ENCODE peak calls at places on chromosomes 4 and X, in seven cellular contexts. One of them, this sample, is unnamed.

GRCh38 chr4:108690738-108691137 is 40.3 kb downstream of the OSTC start:
- DNase-seq in fibroblast of lung: no peak
- DNase-seq in lung: no peak
- DNase-seq in HFFc6: no peak
- DNase-seq in lower leg skin: no peak
- DNase-seq in left ventricle myocardium inferior: no peak
- DNase-seq in A549: no peak
- DNase-seq in this sample: no peak

GRCh38 chr4:14977836-14978235 is 24.4 kb upstream of the CPEB2 start:
- DNase-seq in fibroblast of lung: peak; percentile 10
- DNase-seq in lung: no peak
- DNase-seq in HFFc6: no peak
- DNase-seq in lower leg skin: no peak
- DNase-seq in left ventricle myocardium inferior: no peak
- DNase-seq in A549: no peak
- DNase-seq in this sample: no peak

GRCh38 chr4:171857302-171858005 is 44.2 kb downstream of the GALNTL6 start:
- DNase-seq in fibroblast of lung: peak; percentile 57
- DNase-seq in lung: no peak
- DNase-seq in HFFc6: no peak
- DNase-seq in lower leg skin: no peak
- DNase-seq in left ventricle myocardium inferior: no peak
- DNase-seq in A549: no peak
- DNase-seq in this sample: no peak

GRCh38 chrX:45852884-45853283 is 652.2 kb upstream of the DIPK2B start:
- DNase-seq in fibroblast of lung: peak; percentile 56
- DNase-seq in lung: no peak
- DNase-seq in HFFc6: peak; percentile 55
- DNase-seq in lower leg skin: no peak
- DNase-seq in left ventricle myocardium inferior: no peak
- DNase-seq in A549: no peak
- DNase-seq in this sample: no peak

GRCh38 chrX:103845165-103845653 is 13.2 kb upstream of the RAB9B start:
- DNase-seq in fibroblast of lung: peak; percentile 85
- DNase-seq in lung: peak; percentile 56
- DNase-seq in HFFc6: peak; percentile 76
- DNase-seq in lower leg skin: no peak
- DNase-seq in left ventricle myocardium inferior: peak; percentile 31
- DNase-seq in A549: peak; percentile 64
- DNase-seq in this sample: no peak

GRCh38 chr4:11624370-11624769 is 195.7 kb upstream of the HS3ST1 start:
- DNase-seq in fibroblast of lung: no peak
- DNase-seq in lung: no peak
- DNase-seq in HFFc6: no peak
- DNase-seq in lower leg skin: no peak
- DNase-seq in left ventricle myocardium inferior: no peak
- DNase-seq in A549: no peak
- DNase-seq in this sample: no peak

GRCh38 chrX:123698979-123699378 is 33.9 kb downstream of the THOC2 start:
- DNase-seq in fibroblast of lung: peak; percentile 9
- DNase-seq in lung: no peak
- DNase-seq in HFFc6: no peak
- DNase-seq in lower leg skin: no peak
- DNase-seq in left ventricle myocardium inferior: no peak
- DNase-seq in A549: no peak
- DNase-seq in this sample: no peak

GRCh38 chr4:102850373-102850772 is 18.4 kb upstream of the CISD2 start:
- DNase-seq in fibroblast of lung: no peak
- DNase-seq in lung: no peak
- DNase-seq in HFFc6: no peak
- DNase-seq in lower leg skin: no peak
- DNase-seq in left ventricle myocardium inferior: no peak
- DNase-seq in A549: no peak
- DNase-seq in this sample: no peak

GRCh38 chr4:11748169-11748872 is 319.6 kb upstream of the HS3ST1 start:
- DNase-seq in fibroblast of lung: peak; percentile 89
- DNase-seq in lung: no peak
- DNase-seq in HFFc6: peak; percentile 32
- DNase-seq in lower leg skin: no peak
- DNase-seq in left ventricle myocardium inferior: no peak
- DNase-seq in A549: peak; percentile 4
- DNase-seq in this sample: no peak

GRCh38 chr4:101835121-101835904 is 44.8 kb downstream of the BANK1 start:
- DNase-seq in fibroblast of lung: peak; percentile 62
- DNase-seq in lung: peak; percentile 37
- DNase-seq in HFFc6: peak; percentile 6
- DNase-seq in lower leg skin: no peak
- DNase-seq in left ventricle myocardium inferior: no peak
- DNase-seq in A549: peak; percentile 69
- DNase-seq in this sample: no peak

GRCh38 chrX:47991263-47992092 is 12.3 kb downstream of the ZNF182 start:
- DNase-seq in fibroblast of lung: peak; percentile 80
- DNase-seq in lung: no peak
- DNase-seq in HFFc6: peak; percentile 48
- DNase-seq in lower leg skin: no peak
- DNase-seq in left ventricle myocardium inferior: no peak
- DNase-seq in A549: no peak
- DNase-seq in this sample: no peak

GRCh38 chr4:177119693-177120092 is 190.0 kb upstream of the NEIL3 start:
- DNase-seq in fibroblast of lung: peak; percentile 25
- DNase-seq in lung: no peak
- DNase-seq in HFFc6: no peak
- DNase-seq in lower leg skin: no peak
- DNase-seq in left ventricle myocardium inferior: no peak
- DNase-seq in A549: no peak
- DNase-seq in this sample: no peak

GRCh38 chr4:85489273-85489672 is 14.3 kb downstream of the ARHGAP24 start:
- DNase-seq in fibroblast of lung: peak; percentile 53
- DNase-seq in lung: no peak
- DNase-seq in HFFc6: peak; percentile 62
- DNase-seq in lower leg skin: no peak
- DNase-seq in left ventricle myocardium inferior: no peak
- DNase-seq in A549: peak; percentile 84
- DNase-seq in this sample: no peak

GRCh38 chr4:21202959-21203358 is 502.7 kb downstream of the PACRGL start:
- DNase-seq in fibroblast of lung: no peak
- DNase-seq in lung: no peak
- DNase-seq in HFFc6: no peak
- DNase-seq in lower leg skin: no peak
- DNase-seq in left ventricle myocardium inferior: no peak
- DNase-seq in A549: no peak
- DNase-seq in this sample: no peak

GRCh38 chr4:48114396-48114795 is 19.7 kb downstream of the TXK start:
- DNase-seq in fibroblast of lung: no peak
- DNase-seq in lung: no peak
- DNase-seq in HFFc6: no peak
- DNase-seq in lower leg skin: no peak
- DNase-seq in left ventricle myocardium inferior: no peak
- DNase-seq in A549: no peak
- DNase-seq in this sample: no peak

GRCh38 chr4:40185830-40186664 is 10.8 kb upstream of the RHOH start:
- DNase-seq in fibroblast of lung: peak; percentile 43
- DNase-seq in lung: no peak
- DNase-seq in HFFc6: peak; percentile 16
- DNase-seq in lower leg skin: no peak
- DNase-seq in left ventricle myocardium inferior: no peak
- DNase-seq in A549: no peak
- DNase-seq in this sample: no peak

GRCh38 chr4:60201052-60201673 is 999.0 kb upstream of the ADGRL3 start:
- DNase-seq in fibroblast of lung: peak; percentile 25
- DNase-seq in lung: peak; percentile 42
- DNase-seq in HFFc6: peak; percentile 22
- DNase-seq in lower leg skin: no peak
- DNase-seq in left ventricle myocardium inferior: no peak
- DNase-seq in A549: peak; percentile 45
- DNase-seq in this sample: peak; percentile 63

GRCh38 chrX:142251665-142252064 is 46.6 kb upstream of the MAGEC2 start:
- DNase-seq in fibroblast of lung: no peak
- DNase-seq in lung: no peak
- DNase-seq in HFFc6: no peak
- DNase-seq in lower leg skin: no peak
- DNase-seq in left ventricle myocardium inferior: no peak
- DNase-seq in A549: peak; percentile 1
- DNase-seq in this sample: no peak

GRCh38 chr4:79049840-79050520 is 110.7 kb upstream of the PAQR3 start:
- DNase-seq in fibroblast of lung: no peak
- DNase-seq in lung: no peak
- DNase-seq in HFFc6: no peak
- DNase-seq in lower leg skin: peak; percentile 70
- DNase-seq in left ventricle myocardium inferior: no peak
- DNase-seq in A549: no peak
- DNase-seq in this sample: no peak

GRCh38 chr4:25635501-25635900 is 20.1 kb upstream of the SLC34A2 start:
- DNase-seq in fibroblast of lung: no peak
- DNase-seq in lung: no peak
- DNase-seq in HFFc6: no peak
- DNase-seq in lower leg skin: no peak
- DNase-seq in left ventricle myocardium inferior: no peak
- DNase-seq in A549: no peak
- DNase-seq in this sample: no peak

GRCh38 chr4:13162886-13163285 is 321.3 kb downstream of the RAB28 start:
- DNase-seq in fibroblast of lung: peak; percentile 91
- DNase-seq in lung: no peak
- DNase-seq in HFFc6: no peak
- DNase-seq in lower leg skin: no peak
- DNase-seq in left ventricle myocardium inferior: no peak
- DNase-seq in A549: no peak
- DNase-seq in this sample: no peak

GRCh38 chr4:14309429-14309828 is 681.9 kb upstream of the BOD1L1 start:
- DNase-seq in fibroblast of lung: no peak
- DNase-seq in lung: no peak
- DNase-seq in HFFc6: no peak
- DNase-seq in lower leg skin: no peak
- DNase-seq in left ventricle myocardium inferior: no peak
- DNase-seq in A549: no peak
- DNase-seq in this sample: no peak

GRCh38 chr4:35697203-35697736 is 547.0 kb downstream of the ARAP2 start:
- DNase-seq in fibroblast of lung: no peak
- DNase-seq in lung: no peak
- DNase-seq in HFFc6: no peak
- DNase-seq in lower leg skin: no peak
- DNase-seq in left ventricle myocardium inferior: no peak
- DNase-seq in A549: no peak
- DNase-seq in this sample: no peak

GRCh38 chr4:175071123-175071522 is 153.0 kb downstream of the ADAM29 start:
- DNase-seq in fibroblast of lung: peak; percentile 4
- DNase-seq in lung: no peak
- DNase-seq in HFFc6: no peak
- DNase-seq in lower leg skin: no peak
- DNase-seq in left ventricle myocardium inferior: no peak
- DNase-seq in A549: no peak
- DNase-seq in this sample: no peak

GRCh38 chrX:75156537-75156945 is 458 bp upstream of the ABCB7 start:
- DNase-seq in fibroblast of lung: peak; percentile 17
- DNase-seq in lung: no peak
- DNase-seq in HFFc6: peak; percentile 15
- DNase-seq in lower leg skin: no peak
- DNase-seq in left ventricle myocardium inferior: no peak
- DNase-seq in A549: peak; percentile 4
- DNase-seq in this sample: no peak

GRCh38 chr4:99381588-99382175 is 29.1 kb upstream of the ADH1C start:
- DNase-seq in fibroblast of lung: no peak
- DNase-seq in lung: no peak
- DNase-seq in HFFc6: no peak
- DNase-seq in lower leg skin: no peak
- DNase-seq in left ventricle myocardium inferior: no peak
- DNase-seq in A549: no peak
- DNase-seq in this sample: no peak

GRCh38 chrX:136063340-136064079 is 78.3 kb downstream of the SLC9A6 start:
- DNase-seq in fibroblast of lung: no peak
- DNase-seq in lung: no peak
- DNase-seq in HFFc6: no peak
- DNase-seq in lower leg skin: peak; percentile 81
- DNase-seq in left ventricle myocardium inferior: no peak
- DNase-seq in A549: no peak
- DNase-seq in this sample: no peak

DNA sequence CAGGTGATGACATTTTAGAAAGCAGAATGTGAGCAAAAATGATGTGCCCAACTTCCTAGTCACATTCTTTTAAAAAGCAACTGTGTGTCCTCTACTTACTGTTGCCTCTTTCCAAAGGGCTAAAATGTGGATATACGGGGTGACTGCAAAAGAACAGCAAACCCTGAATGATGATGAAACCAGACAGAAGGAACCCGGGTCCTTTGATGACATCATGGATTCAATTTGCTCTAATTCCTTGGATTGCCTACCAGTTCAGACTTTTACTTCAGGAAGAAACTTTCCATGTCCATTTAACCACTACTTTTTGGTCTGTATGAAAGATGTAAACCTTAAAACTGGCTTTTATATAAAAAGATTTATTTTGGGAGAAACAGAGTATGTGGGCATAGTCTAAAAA is 190.9 kb upstream of the MAB21L2 start:
- DNase-seq in fibroblast of lung: no peak
- DNase-seq in lung: no peak
- DNase-seq in HFFc6: no peak
- DNase-seq in lower leg skin: no peak
- DNase-seq in left ventricle myocardium inferior: no peak
- DNase-seq in A549: no peak
- DNase-seq in this sample: no peak
- TF ChIP-seq CTCF in fibroblast of lung: no peak
- TF ChIP-seq CTCF in lung: no peak
- TF ChIP-seq CTCF in HFFc6: no peak
- TF ChIP-seq CTCF in lower leg skin: no peak
- TF ChIP-seq CTCF in left ventricle myocardium inferior: no peak
- TF ChIP-seq CTCF in A549: no peak
- TF ChIP-seq CTCF in this sample: no peak

GRCh38 chrX:427812-428725 is 41.4 kb upstream of the PPP2R3B start:
- DNase-seq in fibroblast of lung: no peak
- DNase-seq in lung: no peak
- DNase-seq in HFFc6: peak; percentile 49
- DNase-seq in lower leg skin: no peak
- DNase-seq in left ventricle myocardium inferior: no peak
- DNase-seq in A549: peak; percentile 74
- DNase-seq in this sample: no peak
- TF ChIP-seq CTCF in fibroblast of lung: no peak
- TF ChIP-seq CTCF in lung: no peak
- TF ChIP-seq CTCF in HFFc6: peak; percentile 69
- TF ChIP-seq CTCF in lower leg skin: no peak
- TF ChIP-seq CTCF in left ventricle myocardium inferior: no peak
- TF ChIP-seq CTCF in A549: peak; percentile 56
- TF ChIP-seq CTCF in this sample: peak; percentile 39

DNA sequence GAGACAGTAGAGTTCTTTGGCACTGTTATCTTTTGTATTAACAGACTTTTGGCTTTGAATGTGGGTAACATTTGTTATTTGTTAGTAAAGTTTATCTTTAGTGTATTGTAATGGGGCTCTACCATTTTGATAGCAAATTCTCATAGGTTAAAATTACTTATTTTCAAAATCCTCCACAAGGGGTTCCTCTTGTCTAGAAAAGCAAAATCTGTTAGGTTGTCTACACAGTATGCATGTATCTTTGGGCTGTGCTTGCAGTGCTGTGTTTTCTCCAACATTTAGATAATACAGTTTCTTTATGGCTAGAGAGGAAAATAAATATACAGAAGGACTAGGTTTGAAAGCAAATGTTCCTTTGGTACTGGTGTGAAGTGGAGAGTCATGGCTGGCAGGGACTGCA is 40.2 kb downstream of the POLR2B start:
- DNase-seq in fibroblast of lung: no peak
- DNase-seq in lung: no peak
- DNase-seq in HFFc6: no peak
- DNase-seq in lower leg skin: no peak
- DNase-seq in left ventricle myocardium inferior: no peak
- DNase-seq in A549: no peak
- DNase-seq in this sample: no peak
- TF ChIP-seq CTCF in fibroblast of lung: peak; percentile 2
- TF ChIP-seq CTCF in lung: no peak
- TF ChIP-seq CTCF in HFFc6: peak; percentile 59
- TF ChIP-seq CTCF in lower leg skin: no peak
- TF ChIP-seq CTCF in left ventricle myocardium inferior: peak; percentile 22
- TF ChIP-seq CTCF in A549: no peak
- TF ChIP-seq CTCF in this sample: no peak

GRCh38 chr4:115780268-115780667 is 666.8 kb upstream of the NDST4 start:
- DNase-seq in fibroblast of lung: no peak
- DNase-seq in lung: no peak
- DNase-seq in HFFc6: no peak
- DNase-seq in lower leg skin: no peak
- DNase-seq in left ventricle myocardium inferior: no peak
- DNase-seq in A549: no peak
- DNase-seq in this sample: no peak
- TF ChIP-seq CTCF in fibroblast of lung: no peak
- TF ChIP-seq CTCF in lung: no peak
- TF ChIP-seq CTCF in HFFc6: no peak
- TF ChIP-seq CTCF in lower leg skin: no peak
- TF ChIP-seq CTCF in left ventricle myocardium inferior: no peak
- TF ChIP-seq CTCF in A549: no peak
- TF ChIP-seq CTCF in this sample: no peak

This sample was measured in mesothelial cell of epicardium.